ENCODE peak calls at places on chromosomes 6 and 20, in nine cellular contexts. One of them, this sample, is unnamed.

GRCh38 chr6:71226151-71226550 is 62.5 kb upstream of the OGFRL1 start:
- DNase-seq in right lobe of liver: no peak
- DNase-seq in GM06990: no peak
- DNase-seq in GM23338: no peak
- DNase-seq in HCT116: no peak
- DNase-seq in A673: no peak
- DNase-seq in IMR-90: no peak
- DNase-seq in endodermal cell: no peak
- DNase-seq in brain microvascular endothelial cell: no peak
- DNase-seq in this sample: no peak

GRCh38 chr20:15378151-15378550 is 1040.7 kb upstream of the FLRT3 start:
- DNase-seq in HCT116: no peak
- DNase-seq in right lobe of liver: no peak
- DNase-seq in IMR-90: no peak
- DNase-seq in endodermal cell: no peak
- DNase-seq in brain microvascular endothelial cell: no peak
- DNase-seq in A673: no peak
- DNase-seq in GM23338: peak
- DNase-seq in GM06990: no peak
- DNase-seq in this sample: no peak

GRCh38 chr6:39754493-39755115 is 29.4 kb upstream of the KIF6 start:
- DNase-seq in IMR-90: no peak
- DNase-seq in endodermal cell: no peak
- DNase-seq in A673: no peak
- DNase-seq in right lobe of liver: no peak
- DNase-seq in HCT116: no peak
- DNase-seq in GM23338: no peak
- DNase-seq in GM06990: no peak
- DNase-seq in brain microvascular endothelial cell: no peak
- DNase-seq in this sample: no peak

GRCh38 chr6:52570291-52570700 is 6.6 kb downstream of the TRAM2 start:
- DNase-seq in GM06990: no peak
- DNase-seq in HCT116: no peak
- DNase-seq in brain microvascular endothelial cell: no peak
- DNase-seq in IMR-90: no peak
- DNase-seq in endodermal cell: no peak
- DNase-seq in GM23338: no peak
- DNase-seq in right lobe of liver: no peak
- DNase-seq in A673: no peak
- DNase-seq in this sample: no peak

GRCh38 chr6:23511797-23512196 is 614.2 kb upstream of the NRSN1 start:
- DNase-seq in GM23338: peak
- DNase-seq in brain microvascular endothelial cell: no peak
- DNase-seq in right lobe of liver: no peak
- DNase-seq in IMR-90: no peak
- DNase-seq in endodermal cell: peak
- DNase-seq in A673: no peak
- DNase-seq in GM06990: no peak
- DNase-seq in HCT116: no peak
- DNase-seq in this sample: no peak

GRCh38 chr6:41707565-41708200 is 27.7 kb downstream of the TFEB start:
- DNase-seq in right lobe of liver: peak
- DNase-seq in A673: no peak
- DNase-seq in GM06990: peak
- DNase-seq in brain microvascular endothelial cell: no peak
- DNase-seq in IMR-90: no peak
- DNase-seq in HCT116: no peak
- DNase-seq in endodermal cell: no peak
- DNase-seq in GM23338: no peak
- DNase-seq in this sample: no peak

GRCh38 chr6:113457156-113457555 is 400.0 kb upstream of the MARCKS start:
- DNase-seq in IMR-90: peak
- DNase-seq in A673: no peak
- DNase-seq in GM23338: no peak
- DNase-seq in HCT116: no peak
- DNase-seq in right lobe of liver: no peak
- DNase-seq in GM06990: no peak
- DNase-seq in endodermal cell: no peak
- DNase-seq in brain microvascular endothelial cell: peak
- DNase-seq in this sample: peak

GRCh38 chr6:45504947-45505346 is 127.2 kb upstream of the SUPT3H start:
- DNase-seq in right lobe of liver: no peak
- DNase-seq in HCT116: no peak
- DNase-seq in IMR-90: peak
- DNase-seq in A673: peak
- DNase-seq in GM23338: peak
- DNase-seq in brain microvascular endothelial cell: peak
- DNase-seq in GM06990: no peak
- DNase-seq in endodermal cell: peak
- DNase-seq in this sample: peak

GRCh38 chr6:7540595-7540994 is 876 bp upstream of the DSP start:
- DNase-seq in IMR-90: no peak
- DNase-seq in endodermal cell: peak
- DNase-seq in GM23338: peak
- DNase-seq in HCT116: no peak
- DNase-seq in right lobe of liver: no peak
- DNase-seq in A673: no peak
- DNase-seq in brain microvascular endothelial cell: peak
- DNase-seq in GM06990: no peak
- DNase-seq in this sample: no peak
- H3K4me3 ChIP-seq in IMR-90: peak
- H3K4me3 ChIP-seq in endodermal cell: peak
- H3K4me3 ChIP-seq in GM23338: peak
- H3K4me3 ChIP-seq in HCT116: peak
- H3K4me3 ChIP-seq in right lobe of liver: no peak
- H3K4me3 ChIP-seq in A673: no peak
- H3K4me3 ChIP-seq in brain microvascular endothelial cell: peak
- H3K4me3 ChIP-seq in GM06990: no peak
- H3K4me3 ChIP-seq in this sample: peak

DNA sequence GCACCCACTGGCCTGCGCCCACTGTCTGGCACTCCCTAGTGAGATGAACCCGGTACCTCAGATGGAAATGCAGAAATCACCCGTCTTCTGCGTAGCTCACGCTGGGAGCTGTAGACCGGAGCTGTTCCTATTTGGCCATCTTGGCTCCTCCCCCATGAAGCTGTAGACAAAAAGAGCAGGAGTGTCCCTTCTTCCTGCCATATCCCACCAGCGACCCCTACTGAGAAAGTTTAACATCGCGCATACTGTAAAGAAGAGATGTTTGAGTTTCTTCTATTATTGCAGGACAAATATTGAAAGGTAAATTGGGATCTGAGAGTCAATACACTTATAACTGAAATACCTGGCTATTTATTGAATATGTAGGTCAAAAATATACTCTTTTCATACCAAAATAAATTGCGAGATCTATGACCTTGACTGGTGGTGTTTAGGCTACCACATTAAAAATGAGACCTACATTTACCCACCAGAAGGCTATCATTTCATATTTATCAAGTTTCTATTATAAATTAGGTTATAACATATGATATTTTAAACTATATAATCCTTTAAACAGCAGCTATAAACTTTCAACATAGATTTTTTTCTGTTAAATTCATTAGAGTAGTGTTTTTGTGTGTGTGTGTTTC is 586.3 kb downstream of the HTR1B start:
- DNase-seq in HCT116: no peak
- DNase-seq in GM06990: no peak
- DNase-seq in IMR-90: peak
- DNase-seq in GM23338: peak
- DNase-seq in A673: peak
- DNase-seq in right lobe of liver: no peak
- DNase-seq in brain microvascular endothelial cell: peak
- DNase-seq in endodermal cell: peak
- DNase-seq in this sample: peak
- TF ChIP-seq CTCF in HCT116: peak
- TF ChIP-seq CTCF in GM06990: no peak
- TF ChIP-seq CTCF in IMR-90: peak
- TF ChIP-seq CTCF in GM23338: peak
- TF ChIP-seq CTCF in A673: no peak
- TF ChIP-seq CTCF in right lobe of liver: peak
- TF ChIP-seq CTCF in brain microvascular endothelial cell: peak
- TF ChIP-seq CTCF in endodermal cell: peak
- TF ChIP-seq CTCF in this sample: peak

GRCh38 chr6:31805939-31806469 is 762 bp downstream of the LSM2 start:
- DNase-seq in right lobe of liver: no peak
- DNase-seq in IMR-90: no peak
- DNase-seq in GM06990: no peak
- DNase-seq in GM23338: no peak
- DNase-seq in endodermal cell: no peak
- DNase-seq in A673: no peak
- DNase-seq in HCT116: no peak
- DNase-seq in brain microvascular endothelial cell: no peak
- DNase-seq in this sample: no peak

GRCh38 chr6:31811645-31812044 is 3.4 kb downstream of the HSPA1L start:
- DNase-seq in GM23338: no peak
- DNase-seq in endodermal cell: no peak
- DNase-seq in brain microvascular endothelial cell: no peak
- DNase-seq in GM06990: no peak
- DNase-seq in HCT116: no peak
- DNase-seq in A673: no peak
- DNase-seq in IMR-90: no peak
- DNase-seq in right lobe of liver: no peak
- DNase-seq in this sample: no peak

DNA sequence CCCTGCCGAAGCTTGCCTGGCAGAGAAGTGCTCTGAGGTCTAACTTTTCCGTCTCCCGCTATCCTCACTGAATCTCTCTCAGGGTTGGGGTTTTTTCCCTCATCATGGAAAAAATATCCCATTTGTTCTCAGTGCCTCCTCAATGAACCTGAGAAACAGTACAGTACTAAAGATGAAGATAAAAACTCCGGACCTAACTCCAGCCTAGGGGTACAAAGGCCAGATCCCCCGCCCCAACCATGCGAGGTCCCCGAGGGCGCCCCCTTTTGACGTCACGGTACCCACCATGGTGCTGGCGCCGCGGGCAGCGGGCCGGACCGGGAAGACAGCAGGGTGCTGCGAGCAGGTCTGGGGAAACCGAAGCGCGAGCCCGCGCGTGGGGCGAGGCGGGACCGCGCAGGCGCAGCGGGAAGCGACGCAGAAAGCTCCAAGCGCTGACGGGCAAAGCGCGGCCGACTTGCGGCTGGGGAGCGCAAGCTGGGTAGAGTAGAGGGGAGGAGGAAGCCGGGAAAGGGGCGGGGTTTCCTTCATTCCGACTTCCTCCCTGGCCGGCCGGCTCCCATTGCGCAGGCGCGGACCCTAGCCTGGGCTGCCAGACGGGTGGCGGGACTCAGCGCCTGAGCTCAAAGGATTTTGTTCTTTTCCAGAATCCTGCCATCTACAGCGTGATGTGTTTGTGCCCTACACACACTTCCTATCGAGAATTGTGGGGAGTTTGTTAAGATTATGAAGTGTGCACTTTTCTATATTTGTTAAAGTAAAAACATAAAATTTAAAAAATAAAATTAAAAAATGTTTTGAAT is at the start of gene LSM2:
- DNase-seq in GM06990: peak
- DNase-seq in HCT116: peak
- DNase-seq in right lobe of liver: peak
- DNase-seq in IMR-90: peak
- DNase-seq in A673: peak
- DNase-seq in brain microvascular endothelial cell: peak
- DNase-seq in endodermal cell: peak
- DNase-seq in GM23338: peak
- DNase-seq in this sample: peak
- H3K4me3 ChIP-seq in GM06990: peak
- H3K4me3 ChIP-seq in HCT116: peak
- H3K4me3 ChIP-seq in right lobe of liver: peak
- H3K4me3 ChIP-seq in IMR-90: peak
- H3K4me3 ChIP-seq in A673: peak
- H3K4me3 ChIP-seq in brain microvascular endothelial cell: peak
- H3K4me3 ChIP-seq in endodermal cell: peak
- H3K4me3 ChIP-seq in GM23338: peak
- H3K4me3 ChIP-seq in this sample: peak

DNA sequence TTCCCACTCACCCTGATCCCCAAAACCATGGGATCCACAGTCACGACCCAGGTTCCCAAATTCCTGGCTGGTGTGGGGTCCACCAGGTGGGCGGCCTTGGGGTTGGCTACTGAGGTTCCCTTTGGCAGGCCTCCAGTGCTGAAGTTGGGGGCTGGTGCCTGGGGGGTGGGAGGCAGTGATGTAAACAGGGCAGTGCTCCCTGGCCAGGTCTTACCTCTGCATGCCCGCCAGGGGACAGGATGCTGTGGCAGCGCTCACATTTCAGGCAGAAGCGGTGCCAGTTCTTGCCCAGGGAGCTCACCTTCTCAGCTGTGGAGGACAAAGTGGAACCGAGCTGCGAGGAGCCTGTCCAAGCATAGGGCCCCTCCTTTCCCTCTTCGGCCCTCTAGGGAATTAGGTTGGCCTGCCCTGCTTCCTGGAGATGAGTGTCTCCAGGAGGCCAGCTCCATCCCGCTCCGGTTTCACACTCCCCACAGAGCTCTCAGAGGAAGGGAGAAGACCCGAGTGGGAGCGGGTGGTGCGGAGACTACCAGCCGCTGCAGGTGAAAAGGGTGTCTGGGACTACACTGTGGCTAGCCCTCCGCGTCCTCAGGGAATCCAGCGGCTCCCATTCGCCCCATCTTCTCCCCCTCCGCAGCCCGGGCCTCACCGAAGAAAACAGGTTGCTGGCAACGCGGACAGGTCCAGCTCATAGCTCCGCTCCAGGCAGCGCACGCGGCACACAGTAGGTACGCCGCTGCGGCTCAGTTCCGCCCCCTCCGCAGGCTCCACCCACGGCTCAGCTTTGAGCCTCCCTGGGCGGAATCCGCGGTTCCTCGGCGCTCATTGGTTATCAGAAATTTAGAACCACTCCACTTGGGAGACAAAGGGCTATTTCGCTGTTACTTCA is at the start of gene CRIP3:
- DNase-seq in IMR-90: no peak
- DNase-seq in GM23338: peak
- DNase-seq in A673: peak
- DNase-seq in GM06990: peak
- DNase-seq in brain microvascular endothelial cell: peak
- DNase-seq in endodermal cell: peak
- DNase-seq in HCT116: no peak
- DNase-seq in right lobe of liver: peak
- DNase-seq in this sample: no peak
- TF ChIP-seq CTCF in IMR-90: peak
- TF ChIP-seq CTCF in GM23338: peak
- TF ChIP-seq CTCF in A673: no peak
- TF ChIP-seq CTCF in GM06990: peak
- TF ChIP-seq CTCF in brain microvascular endothelial cell: peak
- TF ChIP-seq CTCF in endodermal cell: peak
- TF ChIP-seq CTCF in HCT116: no peak
- TF ChIP-seq CTCF in right lobe of liver: peak
- TF ChIP-seq CTCF in this sample: peak

This sample was measured in astrocyte of the spinal cord.